ENCODE peak calls at places on chromosome 10, in seven cellular contexts. A, I, R, B, P, W and Y are unnamed samples.
A peak's percentile ranks its signal among the peaks of the same experiment; 100 is the strongest.

GRCh38 chr10:18984531-18984930 is 64.1 kb upstream of the MALRD1 start:
- DNase-seq in W (no peak), I (no peak), P (no peak), R (no peak), A (no peak), B (no peak), Y (peak; percentile 45)

GRCh38 chr10:21078410-21079329 is 181.6 kb upstream of the NEBL start:
- DNase-seq in R (peak; percentile 70), I (peak; percentile 22), P (peak; percentile 55), A (peak; percentile 68), W (peak; percentile 88), B (peak; percentile 66), Y (peak; percentile 89)

GRCh38 chr10:85646312-85646711 is 720.3 kb downstream of the GRID1 start:
- DNase-seq in W (no peak), A (peak; percentile 44), P (no peak), R (no peak), I (no peak), B (no peak), Y (no peak)

GRCh38 chr10:33968983-33969382 is 634.5 kb upstream of the NRP1 start:
- DNase-seq in R (no peak), B (no peak), A (no peak), P (no peak), W (no peak), I (no peak), Y (no peak)

GRCh38 chr10:123841115-123841514 is 50.5 kb downstream of the CPXM2 start:
- DNase-seq in P (no peak), I (no peak), B (no peak), W (no peak), R (no peak), A (no peak), Y (no peak)

GRCh38 chr10:75226055-75226454 is 9.7 kb downstream of the COMTD1 start:
- DNase-seq in R (no peak), I (no peak), W (no peak), P (no peak), A (no peak), B (peak; percentile 39), Y (no peak)

GRCh38 chr10:80122110-80122710 is 10.3 kb upstream of the PLAC9 start:
- DNase-seq in I (no peak), P (no peak), W (no peak), A (no peak), B (no peak), R (no peak), Y (peak; percentile 14)

GRCh38 chr10:52701647-52702046 is 70.9 kb downstream of the MBL2 start:
- DNase-seq in A (no peak), W (no peak), P (no peak), R (no peak), B (no peak), I (no peak), Y (no peak)

GRCh38 chr10:73359492-73359891 is 828 bp upstream of the CFAP70 start:
- DNase-seq in B (no peak), W (no peak), I (no peak), A (no peak), R (no peak), P (no peak), Y (peak; percentile 5)

GRCh38 chr10:73358331-73359279 is at the start of gene CFAP70:
- DNase-seq in B (peak; percentile 94), W (peak; percentile 98), A (peak; percentile 93), R (peak; percentile 93), I (peak; percentile 95), P (peak; percentile 95), Y (peak; percentile 97)

GRCh38 chr10:73357821-73358220 is 843 bp downstream of the CFAP70 start:
- DNase-seq in P (no peak), R (no peak), I (no peak), A (no peak), W (no peak), B (no peak), Y (no peak)
- H3K4me3 ChIP-seq in P (peak overlapping the region; percentile 67), R (peak overlapping the region; percentile 69), I (peak overlapping the region; percentile 65), A (peak overlapping the region; percentile 66), W (peak overlapping the region; percentile 77), B (peak overlapping the region; percentile 68), Y (peak overlapping the region; percentile 93)

GRCh38 chr10:3037182-3037581 is 30.2 kb upstream of the PFKP start:
- DNase-seq in P (no peak), R (no peak), W (no peak), I (no peak), B (no peak), A (no peak), Y (no peak)
- TF ChIP-seq CTCF in P (no peak), R (no peak), W (no peak), I (no peak), B (no peak), A (no peak), Y (no peak)

DNA sequence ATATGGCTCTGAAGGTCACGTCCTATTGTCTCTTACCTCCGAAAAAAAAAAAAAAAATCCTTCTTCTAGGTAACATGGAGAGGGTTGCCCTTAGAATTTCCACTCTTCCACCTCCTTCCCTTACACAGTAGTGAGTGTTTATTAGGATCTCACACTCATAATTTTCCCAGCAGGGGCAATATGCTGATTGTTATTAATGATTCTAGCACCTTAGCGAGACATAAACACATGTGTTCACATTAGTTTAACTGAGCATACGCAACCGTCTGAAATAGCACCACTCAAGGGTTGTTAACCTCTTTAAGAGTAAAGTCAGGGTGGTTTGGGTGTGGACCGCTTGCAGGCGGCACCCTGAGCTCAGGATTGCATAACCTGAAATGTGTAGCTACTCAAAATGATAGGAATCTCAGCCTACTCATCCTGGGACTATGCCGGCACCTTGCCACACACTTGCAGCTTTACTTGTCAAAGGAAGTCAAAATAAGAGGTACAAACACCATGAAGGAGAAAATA is 52.2 kb downstream of the CPEB3 start:
- DNase-seq in I (no peak), B (no peak), W (no peak), P (no peak), A (no peak), R (peak; percentile 48), Y (peak; percentile 43)
- H3K4me3 ChIP-seq in I (no peak overlapping the region), B (peak overlapping the region; percentile 73), W (peak overlapping the region; percentile 67), P (no peak overlapping the region), A (peak overlapping the region; percentile 54), R (peak overlapping the region; percentile 49), Y (peak overlapping the region; percentile 69)

GRCh38 chr10:119103241-119103640 is 672 bp upstream of the DENND10 start:
- DNase-seq in R (no peak), W (no peak), I (no peak), A (no peak), B (no peak), P (no peak), Y (no peak)

GRCh38 chr10:119104653-119105024 is 726 bp downstream of the DENND10 start:
- DNase-seq in B (peak; percentile 64), I (peak; percentile 15), R (no peak), W (peak; percentile 44), A (no peak), P (no peak), Y (no peak)

GRCh38 chr10:119103687-119104652 is at the start of gene DENND10:
- DNase-seq in B (peak; percentile 87), A (peak; percentile 47), P (peak; percentile 79), I (peak; percentile 62), R (peak; percentile 86), W (peak; percentile 91), Y (peak; percentile 83)

DNA sequence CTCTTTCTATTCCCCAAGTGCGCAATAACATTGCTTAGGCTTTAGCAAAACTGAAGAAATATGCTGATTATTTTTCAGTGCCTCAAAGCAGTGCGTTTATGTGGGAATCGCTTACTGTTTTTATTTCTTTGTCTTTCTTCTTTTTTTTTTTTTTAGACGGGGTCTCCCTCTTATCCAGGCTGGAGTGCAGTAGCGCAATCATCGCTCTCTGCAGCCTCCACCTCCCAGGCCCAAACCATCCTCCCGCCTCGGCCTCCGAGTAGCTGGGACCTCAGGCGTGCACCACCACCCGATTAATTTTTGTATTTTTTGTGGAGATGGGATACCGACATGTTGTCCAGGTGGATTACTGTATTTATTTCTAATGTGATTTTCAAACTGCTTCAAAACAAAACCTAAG is 1.2 kb downstream of the DENND10 start:
- DNase-seq in R (no peak), W (no peak), A (no peak), P (no peak), B (no peak), I (no peak), Y (no peak)
- TF ChIP-seq CTCF in R (no peak), W (no peak), A (no peak), P (no peak), B (no peak), I (no peak), Y (no peak)

GRCh38 chr10:70053212-70053895 is 708 bp downstream of the MACROH2A2 start:
- DNase-seq in R (peak; percentile 20), B (no peak), I (no peak), P (no peak), A (no peak), W (peak; percentile 58), Y (peak; percentile 5)
- H3K4me3 ChIP-seq in R (peak overlapping the region; percentile 77), B (peak overlapping the region; percentile 62), I (peak overlapping the region; percentile 53), P (peak overlapping the region; percentile 79), A (peak overlapping the region; percentile 87), W (peak overlapping the region; percentile 97), Y (peak overlapping the region; percentile 82)

DNA sequence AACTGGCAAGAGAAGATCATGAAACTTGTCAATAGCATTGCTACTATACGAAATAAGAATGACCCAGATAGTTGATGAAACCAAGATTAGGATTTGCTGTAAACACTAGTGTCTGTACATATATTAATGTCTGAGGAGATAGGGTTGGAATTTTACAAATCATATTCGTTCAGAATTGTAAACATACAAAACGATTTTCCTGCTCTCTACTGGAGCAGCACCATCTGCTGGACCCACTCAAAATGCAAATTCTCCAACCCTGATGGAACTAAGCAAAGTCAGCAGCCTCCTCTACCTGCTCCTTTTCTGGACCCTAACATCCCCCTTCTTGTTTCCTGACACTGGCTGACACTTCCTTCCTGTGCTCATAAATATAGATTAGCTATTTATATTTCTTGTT is 29.4 kb upstream of the SGMS1 start:
- DNase-seq in A (peak; percentile 8), R (peak; percentile 33), W (no peak), P (no peak), I (no peak), B (no peak), Y (peak; percentile 59)
- TF ChIP-seq CTCF in A (peak; percentile 67), R (peak; percentile 15), W (peak; percentile 30), P (peak; percentile 49), I (no peak), B (peak; percentile 45), Y (peak; percentile 70)

DNA sequence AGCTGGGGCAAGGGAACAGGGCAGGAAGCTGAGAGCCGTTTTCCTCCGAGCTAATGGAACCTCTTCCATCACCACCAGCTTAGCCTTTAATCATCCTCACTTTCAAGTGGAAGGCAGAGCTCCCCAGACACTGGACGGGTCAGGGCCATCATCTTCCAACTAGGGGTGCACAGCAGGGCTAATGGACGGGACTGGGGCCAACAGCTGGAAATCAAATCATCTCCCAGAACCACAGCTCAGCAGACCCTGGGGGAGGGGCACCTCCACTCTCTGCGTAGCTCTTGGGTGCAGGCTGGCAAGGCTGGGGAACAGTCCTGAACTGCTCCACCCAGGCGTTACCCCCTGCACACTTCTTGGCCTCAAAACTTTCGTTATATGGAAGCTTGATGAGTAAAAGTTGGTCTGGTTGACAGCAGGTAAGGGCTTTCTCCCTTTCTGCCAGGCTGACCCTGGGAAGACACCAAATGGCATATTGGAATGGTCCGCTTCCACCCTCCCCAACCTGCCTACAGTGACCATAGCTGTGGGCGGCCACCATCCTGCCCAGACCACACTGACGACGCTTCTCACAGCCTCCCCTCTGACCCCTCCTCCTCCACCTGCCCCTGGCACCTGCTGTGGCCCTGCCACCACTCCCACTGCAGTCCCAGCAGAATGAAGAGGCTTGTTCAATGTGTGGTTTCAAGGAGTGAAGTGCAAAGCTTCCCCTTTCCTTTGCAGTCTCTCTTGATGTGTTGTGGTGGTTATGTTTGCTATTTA is 51.7 kb upstream of the RET start:
- DNase-seq in A (no peak), B (no peak), P (no peak), W (no peak), I (peak; percentile 33), R (no peak), Y (no peak)
- H3K4me3 ChIP-seq in A (no peak overlapping the region), B (no peak overlapping the region), P (no peak overlapping the region), W (no peak overlapping the region), I (no peak overlapping the region), R (no peak overlapping the region), Y (no peak overlapping the region)